ENCODE peak calls at places on chromosome 16, in seven cellular contexts. T, V, B, R, I, Y and E are unnamed samples.

GRCh38 chr16:28846933-28847273 is 755 bp upstream of the TUFM start:
- DNase-seq in T (no peak), I (no peak), R (no peak), B (no peak), V (no peak), Y (no peak), E (no peak)

GRCh38 chr16:52569296-52569695 is 22.4 kb upstream of the TOX3 start:
- DNase-seq in T (no peak), Y (no peak), R (no peak), V (no peak), I (no peak), B (no peak), E (no peak)

GRCh38 chr16:24508614-24509013 is 30.8 kb upstream of the RBBP6 start:
- DNase-seq in T (no peak), V (no peak), B (no peak), R (no peak), I (no peak), Y (no peak), E (no peak)

GRCh38 chr16:31703526-31704128 is 170.0 kb upstream of the ZNF267 start:
- DNase-seq in I (no peak), B (no peak), T (no peak), V (no peak), R (no peak), Y (no peak), E (no peak)

GRCh38 chr16:59558679-59559078 is 824.6 kb upstream of the GOT2 start:
- DNase-seq in Y (no peak), I (no peak), V (no peak), R (no peak), T (no peak), B (no peak), E (no peak)

GRCh38 chr16:51267676-51268075 is 116.6 kb upstream of the SALL1 start:
- DNase-seq in Y (no peak), I (no peak), R (no peak), V (no peak), T (no peak), B (no peak), E (no peak)

GRCh38 chr16:88455610-88456355 is 2.7 kb downstream of the ZFPM1 start:
- DNase-seq in T (peak; percentile 63), R (peak; percentile 56), V (peak; percentile 81), I (no peak), Y (peak; percentile 57), B (peak; percentile 84), E (no peak)

GRCh38 chr16:27703545-27703944 is 153.6 kb downstream of the KATNIP start:
- DNase-seq in I (no peak), T (no peak), V (no peak), Y (no peak), R (no peak), B (no peak), E (no peak)

GRCh38 chr16:24939224-24939623 is 75.9 kb downstream of the ARHGAP17 start:
- DNase-seq in T (no peak), I (no peak), B (no peak), R (no peak), Y (no peak), V (no peak), E (no peak)

GRCh38 chr16:1468456-1468855 is 6.4 kb downstream of the CLCN7 start:
- DNase-seq in T (no peak), Y (no peak), V (no peak), B (no peak), I (no peak), R (no peak), E (no peak)

GRCh38 chr16:22151599-22151998 is 10.7 kb upstream of the SDR42E2 start:
- DNase-seq in Y (no peak), I (no peak), B (no peak), T (no peak), R (no peak), V (no peak), E (no peak)

GRCh38 chr16:81679721-81680430 is 99.2 kb upstream of the PLCG2 start:
- DNase-seq in I (no peak), B (no peak), R (no peak), V (no peak), Y (no peak), T (no peak), E (no peak)

GRCh38 chr16:72877374-72878028 is 170.4 kb downstream of the ZFHX3 start:
- DNase-seq in R (peak; percentile 83), I (no peak), V (no peak), B (no peak), T (no peak), Y (peak; percentile 99), E (no peak)
- TF ChIP-seq JUND in R (peak; percentile 90), I (no peak), V (no peak), B (no peak), T (peak; percentile 69), Y (peak; percentile 99), E (no peak)

GRCh38 chr16:75491876-75492275 is 3.4 kb downstream of the CHST6 start:
- DNase-seq in T (peak; percentile 92), R (no peak), I (no peak), B (no peak), Y (no peak), V (no peak), E (peak; percentile 27)

GRCh38 chr16:75497558-75497957 is 2.3 kb upstream of the CHST6 start:
- DNase-seq in T (no peak), V (no peak), B (no peak), I (no peak), Y (no peak), R (no peak), E (no peak)

GRCh38 chr16:75494696-75495601 is at the start of gene CHST6:
- DNase-seq in Y (peak; percentile 52), V (no peak), I (no peak), R (no peak), T (peak; percentile 67), B (peak; percentile 56), E (no peak)

GRCh38 chr16:75496546-75496945 is 1.3 kb upstream of the CHST6 start:
- DNase-seq in Y (no peak), I (no peak), R (no peak), T (no peak), V (no peak), B (no peak), E (no peak)

DNA sequence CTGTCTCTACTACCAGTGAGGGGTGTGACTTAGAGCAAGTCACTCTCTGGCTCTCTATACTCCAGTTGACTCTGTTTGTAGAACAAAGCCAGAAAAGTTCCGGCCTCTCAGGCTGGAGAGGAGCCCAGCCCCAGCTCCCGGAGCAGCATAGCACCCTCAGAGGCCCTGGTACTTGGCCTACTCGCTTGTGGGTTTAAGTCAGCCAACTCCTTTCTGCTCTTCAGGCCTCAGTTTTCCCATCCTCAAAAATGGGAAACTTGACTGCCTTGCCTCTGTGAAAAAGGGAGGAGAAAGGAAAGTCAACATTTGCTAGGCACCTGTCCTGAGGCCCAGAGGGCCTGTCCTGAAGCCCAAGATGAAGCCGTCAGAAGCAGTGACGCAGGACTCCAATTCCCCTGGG is 1.1 kb downstream of the CHST6 start:
- DNase-seq in I (no peak), T (no peak), Y (no peak), B (no peak), V (no peak), R (no peak), E (no peak)
- TF ChIP-seq JUND in I (no peak), T (no peak), Y (no peak), B (no peak), V (no peak), R (no peak), E (no peak)

DNA sequence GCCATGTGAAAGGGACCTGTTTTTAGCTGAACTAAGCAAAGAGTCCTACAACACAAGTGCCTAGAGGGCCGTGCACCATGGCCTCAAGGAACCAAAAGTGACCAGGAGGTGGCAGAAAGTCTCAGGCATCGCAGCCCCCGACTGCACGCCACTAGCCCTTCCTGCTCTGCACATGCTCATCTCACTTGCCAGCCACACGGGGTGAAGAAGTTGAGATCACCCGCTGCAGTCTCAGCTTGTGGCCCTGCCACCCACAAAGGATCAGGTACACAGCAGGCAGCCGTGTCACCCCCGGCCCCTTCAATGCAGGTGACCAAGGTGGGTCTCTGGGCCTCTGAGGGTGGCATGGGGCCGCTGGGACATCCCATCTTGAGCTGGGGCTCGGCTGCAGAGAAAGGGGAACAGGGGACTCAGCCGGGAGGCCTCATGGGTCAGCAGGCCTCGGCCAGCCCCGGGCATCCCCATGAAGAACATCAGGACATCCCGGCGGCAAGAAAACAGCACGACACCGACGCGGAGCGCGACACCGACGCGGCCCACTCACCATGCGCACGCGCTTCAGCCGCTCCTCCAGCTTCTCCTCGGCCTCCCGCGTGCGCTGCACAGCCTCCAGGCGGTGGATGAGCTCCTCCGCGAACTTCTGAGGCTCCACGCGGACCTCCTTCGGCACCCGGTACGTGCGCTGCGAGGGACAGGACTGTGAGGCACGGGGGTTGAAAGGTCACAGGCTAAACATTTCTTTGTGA is 21.0 kb downstream of the PDIA2 start:
- DNase-seq in V (no peak), R (no peak), B (no peak), I (no peak), Y (no peak), T (no peak), E (no peak)
- TF ChIP-seq JUND in V (no peak), R (no peak), B (no peak), I (no peak), Y (no peak), T (no peak), E (no peak)

DNA sequence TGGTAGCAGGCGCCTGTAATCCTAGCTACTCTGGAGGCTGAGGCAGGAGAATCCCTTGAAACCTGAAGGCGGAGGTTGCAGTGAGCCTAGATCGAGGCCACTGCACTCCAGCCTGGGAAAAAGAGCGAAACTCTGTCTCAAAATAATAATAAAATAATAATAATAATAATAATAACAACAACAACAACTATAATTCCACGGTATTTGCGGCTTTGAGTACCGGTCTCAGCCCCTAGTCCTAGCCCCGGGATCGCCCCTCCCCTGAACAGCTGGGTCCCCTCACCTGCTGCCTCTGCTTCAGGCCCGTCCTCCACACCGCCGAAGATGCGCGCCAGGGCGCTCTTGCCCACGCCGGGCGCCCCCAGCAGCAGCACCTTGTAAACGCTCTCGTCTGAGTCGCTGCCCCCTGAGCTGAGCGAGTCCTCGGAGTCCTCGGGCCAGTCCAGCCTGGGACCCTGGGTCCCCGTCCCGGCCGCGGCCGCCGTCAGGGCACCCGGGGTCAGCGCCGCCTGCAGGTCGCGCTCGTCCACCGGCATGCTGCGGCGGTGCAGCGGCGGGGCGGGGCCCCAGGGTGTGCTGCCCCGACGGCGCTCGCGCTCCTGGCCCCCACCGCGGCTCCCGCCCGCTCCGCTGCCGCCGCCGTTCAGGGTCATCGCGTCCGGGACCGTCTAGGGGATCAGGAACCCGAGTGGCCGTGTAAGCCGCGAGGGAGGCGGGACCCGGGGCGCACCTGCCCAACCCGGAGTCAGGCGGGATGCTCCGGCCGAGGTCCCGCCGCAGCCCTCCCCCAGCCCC is 611 bp downstream of the RRAD start:
- DNase-seq in Y (no peak), T (peak; percentile 94), I (no peak), V (no peak), B (peak; percentile 84), R (no peak), E (peak; percentile 37)
- TF ChIP-seq JUND in Y (no peak), T (no peak), I (no peak), V (no peak), B (no peak), R (no peak), E (no peak)

GRCh38 chr16:66946541-66946940 is 11.2 kb downstream of the CES2 start:
- DNase-seq in Y (no peak), B (no peak), V (no peak), I (no peak), T (no peak), R (no peak), E (no peak)
- TF ChIP-seq JUND in Y (no peak), B (no peak), V (no peak), I (no peak), T (no peak), R (no peak), E (no peak)